ENCODE peak calls at places on chromosomes 13 and 19, in seven cellular contexts. X is heart left ventricle, I is mesendoderm, B is colonic mucosa, G is SK-N-SH, O is transverse colon, S is left ventricle myocardium inferior. J is an unnamed sample.

GRCh38 chr13:113425931-113426590 is 27.2 kb downstream of the ADPRHL1 start:
- DNase-seq in X (peak; percentile 27), O (no peak), B (no peak), S (no peak), I (no peak), G (no peak), J (no peak)

GRCh38 chr13:20392530-20392929 is 133.1 kb downstream of the CRYL1 start:
- DNase-seq in X (no peak), I (no peak), G (no peak), O (no peak), S (no peak), B (no peak), J (no peak)

GRCh38 chr19:42198676-42199439 is 18.6 kb downstream of the DEDD2 start:
- DNase-seq in X (no peak), I (peak; percentile 86), S (no peak), G (no peak), B (peak; percentile 47), O (peak; percentile 72), J (no peak)

GRCh38 chr19:2984196-2984490 is 6.8 kb downstream of the TLE6 start:
- DNase-seq in G (no peak), O (no peak), B (no peak), X (no peak), S (no peak), I (no peak), J (no peak)

GRCh38 chr13:20772401-20773131 is 1.2 kb downstream of the EEF1AKMT1 start:
- DNase-seq in S (no peak), I (no peak), X (no peak), B (no peak), O (no peak), G (no peak), J (no peak)

GRCh38 chr19:10971107-10971715 is 10.4 kb downstream of the SMARCA4 start:
- DNase-seq in X (no peak), B (no peak), G (no peak), I (peak; percentile 57), S (no peak), O (no peak), J (no peak)

GRCh38 chr19:16161848-16162247 is 11.5 kb downstream of the CIB3 start:
- DNase-seq in I (no peak), S (no peak), X (no peak), G (no peak), O (no peak), B (no peak), J (no peak)

GRCh38 chr13:28474491-28475134 is 20.3 kb downstream of the FLT1 start:
- DNase-seq in X (no peak), I (no peak), G (no peak), O (no peak), B (no peak), S (no peak), J (no peak)

GRCh38 chr19:34350161-34350561 is 14.8 kb upstream of the GPI start:
- DNase-seq in G (no peak), I (no peak), X (no peak), O (no peak), B (no peak), S (no peak), J (no peak)

GRCh38 chr13:97328222-97328790 is 105.7 kb upstream of the RAP2A start:
- DNase-seq in I (peak; percentile 98), O (no peak), S (no peak), X (no peak), G (no peak), B (no peak), J (peak; percentile 30)

GRCh38 chr13:113272791-113273190 is 24.2 kb upstream of the LAMP1 start:
- DNase-seq in O (no peak), I (no peak), G (no peak), B (no peak), S (no peak), X (no peak), J (no peak)

GRCh38 chr19:7138402-7138801 is 68.9 kb downstream of the ZNF557 start:
- DNase-seq in O (no peak), S (no peak), B (no peak), G (no peak), X (no peak), I (no peak), J (no peak)

GRCh38 chr13:30906411-30906990 is 430 bp downstream of the MEDAG start:
- DNase-seq in O (no peak), G (no peak), S (no peak), I (peak; percentile 46), B (no peak), X (no peak), J (no peak)

GRCh38 chr19:1810439-1811160 is 1.5 kb downstream of the ATP8B3 start:
- DNase-seq in G (no peak), S (no peak), B (peak; percentile 18), X (no peak), I (no peak), O (no peak), J (no peak)

GRCh38 chr19:16590876-16591802 is 18.9 kb upstream of the SLC35E1 start:
- DNase-seq in B (no peak), S (no peak), I (no peak), X (no peak), G (no peak), O (no peak), J (no peak)

GRCh38 chr13:112885242-112885781 is 83.7 kb upstream of the MCF2L start:
- DNase-seq in I (no peak), S (no peak), X (peak; percentile 23), O (no peak), G (no peak), B (no peak), J (no peak)

GRCh38 chr13:24220086-24220703 is 59.7 kb downstream of the SPATA13 start:
- DNase-seq in S (no peak), B (peak; percentile 78), G (peak; percentile 77), O (peak; percentile 59), I (peak; percentile 90), X (peak; percentile 30), J (no peak)

GRCh38 chr19:35085947-35086346 is 29.7 kb upstream of the FXYD3 start:
- DNase-seq in S (no peak), X (no peak), B (no peak), I (no peak), O (no peak), G (no peak), J (no peak)

GRCh38 chr19:11377237-11377636 is 2.8 kb downstream of the SWSAP1 start:
- DNase-seq in I (no peak), X (no peak), O (peak; percentile 48), G (no peak), S (no peak), B (no peak), J (no peak)

GRCh38 chr19:29514525-29515232 is 11.1 kb upstream of the VSTM2B start:
- DNase-seq in G (no peak), S (no peak), I (no peak), B (no peak), O (no peak), X (peak; percentile 14), J (no peak)

GRCh38 chr19:11373166-11373884 is 1.1 kb upstream of the SWSAP1 start:
- DNase-seq in B (no peak), X (no peak), S (no peak), O (no peak), I (peak; percentile 82), G (peak; percentile 86), J (no peak)

DNA sequence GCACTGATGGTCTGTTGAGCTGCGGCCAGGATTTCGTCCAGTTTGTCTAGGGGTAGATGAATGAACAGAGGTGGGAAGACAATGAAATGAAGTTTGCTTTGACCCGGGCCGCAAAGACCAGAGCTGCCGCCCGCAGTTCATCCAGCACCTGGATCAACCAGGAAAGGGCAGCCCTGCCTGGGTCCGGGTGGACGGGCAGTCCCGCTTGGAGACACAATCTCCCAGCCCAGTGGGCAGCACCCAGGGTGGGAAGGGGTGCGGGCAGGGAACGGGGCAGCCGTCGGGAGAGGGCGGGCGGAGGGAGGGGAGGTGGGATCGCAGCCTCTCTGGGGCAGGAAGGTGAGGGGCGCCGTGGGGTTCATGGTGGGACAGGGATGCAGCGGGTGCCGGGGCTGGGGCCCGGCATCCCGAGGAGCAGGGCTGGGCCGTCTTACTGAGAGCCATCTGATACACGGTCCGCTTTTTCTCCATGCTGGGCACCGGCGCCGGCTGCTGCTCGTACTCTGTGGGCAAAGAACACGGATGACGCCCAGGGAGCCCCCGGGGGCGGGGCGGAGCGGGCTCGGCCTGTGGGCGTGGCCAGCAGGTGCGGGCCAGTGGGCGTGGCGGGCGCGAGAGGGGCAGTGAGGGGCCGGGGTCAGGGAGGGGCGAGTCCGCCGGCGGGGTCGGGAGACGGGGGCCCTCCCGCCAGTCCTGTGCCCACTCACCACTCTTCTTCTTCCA is 33.1 kb downstream of the SHANK1 start:
- DNase-seq in O (no peak), G (no peak), S (no peak), B (no peak), X (no peak), I (no peak), J (no peak)
- H3K4me3 ChIP-seq in O (no peak overlapping the region), G (no peak overlapping the region), S (no peak overlapping the region), B (no peak overlapping the region), X (no peak overlapping the region), I (no peak overlapping the region), J (no peak overlapping the region)

GRCh38 chr13:41459754-41460111 is 2.4 kb downstream of the RGCC start:
- DNase-seq in O (no peak), X (no peak), S (no peak), B (no peak), I (no peak), G (no peak), J (no peak)
- H3K27me3 ChIP-seq in O (peaks cover 42% of the 10 kb centered on the region), X (no peaks in the 10 kb centered on the region), S (peaks cover 57% of the 10 kb centered on the region), B (peaks cover 23% of the 10 kb centered on the region), I (peaks cover 27% of the 10 kb centered on the region), G (peaks cover 44% of the 10 kb centered on the region), J (no peaks in the 10 kb centered on the region)

GRCh38 chr13:36126496-36126895 is 4.7 kb downstream of the DCLK1 start:
- DNase-seq in B (no peak), S (no peak), I (no peak), O (no peak), G (no peak), X (no peak), J (no peak)

GRCh38 chr13:36129539-36129938 is 1.6 kb downstream of the DCLK1 start:
- DNase-seq in B (no peak), X (no peak), G (no peak), S (no peak), O (no peak), I (no peak), J (no peak)

GRCh38 chr13:36124236-36124822 is 6.9 kb downstream of the DCLK1 start:
- DNase-seq in S (no peak), X (no peak), O (no peak), I (no peak), B (no peak), G (no peak), J (no peak)

GRCh38 chr13:36130168-36130541 is 1.0 kb downstream of the DCLK1 start:
- DNase-seq in X (no peak), O (no peak), G (no peak), B (no peak), S (no peak), I (no peak), J (no peak)

DNA sequence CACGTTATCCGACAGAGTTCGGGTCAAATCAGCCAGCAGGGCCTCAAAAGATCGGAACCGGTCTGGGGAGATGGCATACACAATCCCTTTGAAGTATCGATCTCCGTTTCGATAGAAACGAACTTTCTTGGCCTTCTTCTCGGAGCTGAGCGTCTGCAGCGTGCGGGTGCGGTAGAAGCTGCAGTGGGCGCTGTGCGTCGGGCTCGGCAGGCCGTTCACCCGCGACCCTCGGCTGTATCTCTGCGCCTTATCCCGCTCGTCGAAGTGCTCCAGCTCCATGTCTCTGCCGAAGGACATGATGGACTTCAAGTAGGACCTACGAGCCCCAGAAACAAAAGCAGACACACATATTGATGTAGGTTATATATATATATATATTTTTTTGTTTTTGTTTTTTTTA is 5.3 kb downstream of the DCLK1 start:
- DNase-seq in B (no peak), O (no peak), S (no peak), X (no peak), I (no peak), G (no peak), J (no peak)
- H3K4me3 ChIP-seq in B (no peak overlapping the region), O (no peak overlapping the region), S (no peak overlapping the region), X (no peak overlapping the region), I (no peak overlapping the region), G (no peak overlapping the region), J (no peak overlapping the region)

GRCh38 chr19:18783958-18784785 is 6.9 kb downstream of the COMP start:
- DNase-seq in S (no peak), B (no peak), I (no peak), X (no peak), O (no peak), G (no peak), J (no peak)
- H3K27me3 ChIP-seq in S (peaks cover 80% of the 10 kb centered on the region), B (peaks cover 38% of the 10 kb centered on the region), I (peaks cover 21% of the 10 kb centered on the region), X (peaks cover 36% of the 10 kb centered on the region), O (peaks cover 40% of the 10 kb centered on the region), G (peaks cover 24% of the 10 kb centered on the region), J (peaks cover 17% of the 10 kb centered on the region)